ENCODE peak calls at places on chromosomes 2 and 18, in four cellular contexts. One of them, this sample, is unnamed.

GRCh38 chr18:61710082-61710620 is 182.7 kb downstream of the RNF152 start:
- DNase-seq in H1: no peak
- DNase-seq in HepG2: no peak
- DNase-seq in GM12892: no peak
- DNase-seq in this sample: no peak

GRCh38 chr2:85264471-85264870 is 63.3 kb downstream of the TGOLN2 start:
- DNase-seq in H1: no peak
- DNase-seq in GM12892: no peak
- DNase-seq in HepG2: no peak
- DNase-seq in this sample: no peak

GRCh38 chr18:23422751-23423418 is 30.2 kb upstream of the RIOK3 start:
- DNase-seq in HepG2: peak
- DNase-seq in H1: no peak
- DNase-seq in GM12892: peak
- DNase-seq in this sample: no peak

GRCh38 chr2:231785413-231785812 is 832 bp upstream of the COPS7B start:
- DNase-seq in GM12892: no peak
- DNase-seq in H1: no peak
- DNase-seq in HepG2: no peak
- DNase-seq in this sample: no peak

GRCh38 chr2:145012214-145012670 is 492.3 kb upstream of the ZEB2 start:
- DNase-seq in H1: no peak
- DNase-seq in GM12892: no peak
- DNase-seq in HepG2: no peak
- DNase-seq in this sample: no peak

GRCh38 chr2:171515672-171516298 is 6.5 kb upstream of the CYBRD1 start:
- DNase-seq in GM12892: no peak
- DNase-seq in HepG2: no peak
- DNase-seq in H1: no peak
- DNase-seq in this sample: no peak

GRCh38 chr18:78506031-78506461 is 473.6 kb upstream of the SALL3 start:
- DNase-seq in H1: peak
- DNase-seq in HepG2: peak
- DNase-seq in GM12892: no peak
- DNase-seq in this sample: no peak

GRCh38 chr2:142586693-142587432 is 290.6 kb upstream of the KYNU start:
- DNase-seq in GM12892: no peak
- DNase-seq in HepG2: peak
- DNase-seq in H1: no peak
- DNase-seq in this sample: no peak

GRCh38 chr2:76498387-76498786 is 787.7 kb upstream of the GCFC2 start:
- DNase-seq in H1: no peak
- DNase-seq in GM12892: no peak
- DNase-seq in HepG2: no peak
- DNase-seq in this sample: no peak

GRCh38 chr2:57443985-57444501 is 602.6 kb upstream of the VRK2 start:
- DNase-seq in GM12892: no peak
- DNase-seq in HepG2: no peak
- DNase-seq in H1: no peak
- DNase-seq in this sample: no peak

GRCh38 chr18:12255626-12256026 is 1.5 kb downstream of the CIDEA start:
- DNase-seq in H1: no peak
- DNase-seq in GM12892: no peak
- DNase-seq in HepG2: peak
- DNase-seq in this sample: no peak

GRCh38 chr2:232779935-232780334 is 3.6 kb upstream of the KCNJ13 start:
- DNase-seq in GM12892: no peak
- DNase-seq in H1: no peak
- DNase-seq in HepG2: no peak
- DNase-seq in this sample: no peak

GRCh38 chr2:54574107-54574859 is 118.2 kb downstream of the SPTBN1 start:
- DNase-seq in HepG2: peak
- DNase-seq in GM12892: no peak
- DNase-seq in H1: no peak
- DNase-seq in this sample: no peak

GRCh38 chr18:77080283-77080682 is 52.3 kb downstream of the MBP start:
- DNase-seq in HepG2: no peak
- DNase-seq in H1: no peak
- DNase-seq in GM12892: no peak
- DNase-seq in this sample: peak

GRCh38 chr2:49351531-49351930 is 197.2 kb upstream of the FSHR start:
- DNase-seq in H1: no peak
- DNase-seq in GM12892: no peak
- DNase-seq in HepG2: no peak
- DNase-seq in this sample: no peak

GRCh38 chr2:190119257-190119656 is 56.7 kb upstream of the MSTN start:
- DNase-seq in HepG2: no peak
- DNase-seq in H1: peak
- DNase-seq in GM12892: no peak
- DNase-seq in this sample: no peak

GRCh38 chr18:48723016-48723415 is 184.2 kb downstream of the CTIF start:
- DNase-seq in GM12892: no peak
- DNase-seq in HepG2: no peak
- DNase-seq in H1: no peak
- DNase-seq in this sample: no peak
- TF ChIP-seq POLR2AphosphoS5 in GM12892: no peak
- TF ChIP-seq POLR2AphosphoS5 in HepG2: no peak
- TF ChIP-seq POLR2AphosphoS5 in H1: no peak
- TF ChIP-seq POLR2AphosphoS5 in this sample: no peak

GRCh38 chr2:169767243-169767888 is 31.3 kb upstream of the SSB start:
- DNase-seq in H1: no peak
- DNase-seq in HepG2: peak
- DNase-seq in GM12892: peak
- DNase-seq in this sample: peak
- TF ChIP-seq TAF1 in H1: no peak
- TF ChIP-seq TAF1 in HepG2: no peak
- TF ChIP-seq TAF1 in GM12892: no peak
- TF ChIP-seq TAF1 in this sample: no peak

DNA sequence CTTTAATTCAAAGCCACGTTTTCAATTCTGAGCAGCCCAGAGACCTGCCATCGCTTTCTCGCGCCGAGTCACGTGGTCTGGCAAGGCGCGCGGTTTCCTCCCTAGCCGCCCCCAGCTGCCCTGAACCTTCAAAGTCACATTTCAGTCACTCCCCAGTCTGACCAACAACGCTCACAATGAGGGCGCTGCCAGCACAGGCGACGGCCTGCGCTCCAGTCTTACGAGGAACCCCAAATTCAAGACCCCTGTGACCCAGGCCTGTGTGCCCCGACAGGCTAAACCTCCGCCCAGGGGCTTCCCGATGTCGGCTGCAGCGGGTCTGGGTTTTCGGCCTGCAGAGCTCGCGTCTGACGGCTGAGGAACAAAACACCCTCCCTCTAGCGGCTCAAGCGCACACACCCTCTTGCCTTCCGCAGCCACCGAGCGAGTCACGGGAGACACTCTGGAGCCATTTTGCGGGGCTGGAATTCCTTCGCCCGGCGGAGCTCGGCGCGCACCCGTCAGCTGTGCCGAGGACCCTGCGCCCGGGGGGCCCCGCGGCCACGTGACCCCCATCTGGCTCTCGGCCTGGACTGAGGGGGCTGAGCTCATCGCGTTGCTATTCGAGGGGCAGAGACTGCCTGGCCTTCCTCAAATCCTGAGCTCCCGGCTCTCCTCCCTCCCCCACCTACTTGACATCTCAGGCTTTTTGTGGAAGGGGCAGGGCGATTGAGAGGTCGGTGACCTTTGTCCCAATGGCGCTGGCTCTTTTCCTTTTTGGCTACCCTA is 69.9 kb upstream of the ITGB6 start:
- DNase-seq in GM12892: peak
- DNase-seq in HepG2: peak
- DNase-seq in H1: peak
- DNase-seq in this sample: peak
- TF ChIP-seq POLR2A in GM12892: no peak
- TF ChIP-seq POLR2A in HepG2: no peak
- TF ChIP-seq POLR2A in H1: no peak
- TF ChIP-seq POLR2A in this sample: no peak

GRCh38 chr2:177317857-177318256 is 53.3 kb upstream of the NFE2L2 start:
- DNase-seq in HepG2: no peak
- DNase-seq in GM12892: no peak
- DNase-seq in H1: no peak
- DNase-seq in this sample: no peak
- TF ChIP-seq POLR2AphosphoS5 in HepG2: no peak
- TF ChIP-seq POLR2AphosphoS5 in GM12892: no peak
- TF ChIP-seq POLR2AphosphoS5 in H1: no peak
- TF ChIP-seq POLR2AphosphoS5 in this sample: no peak

This sample was measured in GM12891.